ENCODE peak calls at places on chromosomes 11 and 22, in ten cellular contexts. F is GF-D8; O is activated CD8-positive, alpha-beta T cell treated with anti-CD3 and anti-CD28 coated beads, Interleukin-2, amount 10 ng/mL, durations not matched to agents 7 days and 5 days; X is stomach; W is activated CD4-positive, alpha-beta memory T cell treated with anti-CD3 and anti-CD28 coated beads for 36 hours; N is heart left ventricle; C is NCI-H2081; E is stimulated activated CD8-positive, alpha-beta memory T cell treated with anti-CD3 and anti-CD28 coated beads, Interleukin-4, amount 100 ng/mL, for 48 hours; J is MV-4-11; U is LoVo. G is an unnamed sample.

GRCh38 chr11:85595285-85595884 is 31.8 kb downstream of the DLG2 start:
- DNase-seq in U (peak), E (no peak), O (no peak), N (no peak), W (no peak), F (no peak), C (peak), J (peak), X (no peak), G (peak)

GRCh38 chr11:350723-351255 is 18.5 kb upstream of the B4GALNT4 start:
- DNase-seq in W (no peak), X (no peak), U (no peak), J (peak), O (no peak), F (peak), E (peak), N (peak), C (no peak), G (no peak)

GRCh38 chr11:1862588-1863351 is 9.9 kb downstream of the LSP1 start:
- DNase-seq in X (no peak), N (no peak), J (no peak), F (no peak), W (no peak), O (no peak), U (no peak), E (no peak), C (no peak), G (no peak)

GRCh38 chr11:11442791-11443190 is 89.7 kb upstream of the CSNK2A3 start:
- DNase-seq in E (no peak), N (no peak), X (no peak), U (no peak), F (no peak), J (no peak), W (no peak), C (no peak), O (no peak), G (no peak)

GRCh38 chr11:33507356-33507755 is 193.3 kb downstream of the C11orf91 start:
- DNase-seq in X (no peak), N (no peak), W (no peak), E (no peak), U (no peak), C (no peak), O (no peak), F (no peak), J (no peak), G (no peak)

GRCh38 chr11:102560555-102561011 is 30.0 kb upstream of the MMP7 start:
- DNase-seq in O (peak), U (peak), W (no peak), N (no peak), C (no peak), X (no peak), E (no peak), F (no peak), J (peak), G (peak)

GRCh38 chr22:38313384-38313955 is 3.8 kb downstream of the CSNK1E start:
- DNase-seq in J (no peak), O (peak), F (no peak), U (no peak), X (peak), N (peak), W (peak), E (no peak), C (no peak), G (peak)

GRCh38 chr11:87819141-87819540 is 356.1 kb downstream of the RAB38 start:
- DNase-seq in E (no peak), X (no peak), W (no peak), C (no peak), O (no peak), N (no peak), F (no peak), J (no peak), U (no peak), G (no peak)

GRCh38 chr11:125078016-125078415 is 14.9 kb downstream of the SLC37A2 start:
- DNase-seq in N (no peak), E (no peak), O (no peak), X (no peak), J (no peak), C (no peak), F (no peak), U (no peak), W (no peak), G (no peak)

GRCh38 chr11:69280994-69281393 is 13.0 kb upstream of the MYEOV start:
- DNase-seq in X (peak), J (no peak), O (no peak), C (no peak), N (peak), E (no peak), W (no peak), U (peak), F (no peak), G (peak)

GRCh38 chr11:94325681-94326080 is 21.3 kb downstream of the IZUMO1R start:
- DNase-seq in C (no peak), O (peak), J (no peak), F (no peak), N (no peak), U (no peak), W (peak), E (peak), X (peak), G (no peak)

GRCh38 chr11:10498426-10499250 is 42.3 kb downstream of the RNF141 start:
- DNase-seq in U (no peak), N (no peak), C (no peak), F (no peak), W (no peak), E (no peak), X (no peak), O (peak), J (no peak), G (no peak)

GRCh38 chr11:119750056-119750455 is 21.1 kb upstream of the NECTIN1 start:
- DNase-seq in F (no peak), E (no peak), N (no peak), J (no peak), W (no peak), O (no peak), U (no peak), X (no peak), C (no peak), G (no peak)

GRCh38 chr11:25065711-25066110 is 568.9 kb downstream of the LUZP2 start:
- DNase-seq in C (no peak), E (no peak), U (peak), W (no peak), X (no peak), F (no peak), J (no peak), O (no peak), N (no peak), G (no peak)

GRCh38 chr22:37930270-37930951 is 23.0 kb downstream of the C22orf23 start:
- DNase-seq in X (no peak), J (peak), E (no peak), O (peak), F (no peak), U (no peak), W (peak), N (peak), C (no peak), G (peak)

GRCh38 chr11:129992161-129992944 is 10.3 kb downstream of the PRDM10 start:
- DNase-seq in X (peak), F (peak), U (peak), C (peak), O (peak), E (peak), N (no peak), J (peak), W (peak), G (peak)

G was measured in fibroblast of the conjunctiva.